ENCODE peak calls at places on chromosome 10, in nine cellular contexts. Y is lower lobe of right lung; V is colonic mucosa; Z is IMR-90; I is HepG2; D is heart left ventricle; L is CD8-positive, alpha-beta T cell; C is adrenal gland; U is GM23338. W is an unnamed sample.

GRCh38 chr10:92914478-92915066 is 66.3 kb downstream of the EXOC6 start:
- DNase-seq in Y (no peak), V (peak; percentile 60), Z (peak; percentile 50), I (peak; percentile 68), D (peak; percentile 40), L (peak; percentile 33), C (peak; percentile 42), U (peak; percentile 88), W (peak; percentile 10)

GRCh38 chr10:122504551-122504950 is 43.2 kb downstream of the HTRA1 start:
- DNase-seq in Y (peak; percentile 84), V (peak; percentile 78), Z (peak; percentile 94), I (no peak), D (peak; percentile 91), L (no peak), C (peak; percentile 34), U (no peak), W (peak; percentile 36)

GRCh38 chr10:78478919-78479318 is 445.3 kb downstream of the RPS24 start:
- DNase-seq in Y (no peak), V (no peak), Z (no peak), I (no peak), D (no peak), L (no peak), C (no peak), U (no peak), W (no peak)

GRCh38 chr10:12344375-12345110 is 4.8 kb upstream of the CAMK1D start:
- DNase-seq in Y (no peak), V (no peak), Z (no peak), I (no peak), D (no peak), L (no peak), C (no peak), U (no peak), W (no peak)

GRCh38 chr10:126243976-126244375 is 144.3 kb downstream of the ADAM12 start:
- DNase-seq in Y (no peak), V (no peak), Z (peak; percentile 95), I (no peak), D (no peak), L (no peak), C (no peak), U (no peak), W (peak; percentile 18)

GRCh38 chr10:52586710-52587109 is 185.9 kb downstream of the MBL2 start:
- DNase-seq in Y (no peak), V (no peak), Z (no peak), I (no peak), D (no peak), L (no peak), C (no peak), U (no peak), W (no peak)

GRCh38 chr10:71998840-71999194 is 34.6 kb downstream of the CHST3 start:
- DNase-seq in Y (no peak), V (peak; percentile 58), Z (peak; percentile 75), I (peak; percentile 70), D (peak; percentile 83), L (no peak), C (peak; percentile 80), U (no peak), W (peak; percentile 91)

GRCh38 chr10:95314519-95314918 is 23.7 kb upstream of the PDLIM1 start:
- DNase-seq in Y (no peak), V (no peak), Z (no peak), I (no peak), D (no peak), L (no peak), C (no peak), U (no peak), W (no peak)

GRCh38 chr10:96025566-96025965 is 17.8 kb upstream of the CCNJ start:
- DNase-seq in Y (no peak), V (no peak), Z (peak; percentile 6), I (peak; percentile 32), D (no peak), L (no peak), C (no peak), U (peak; percentile 64), W (peak; percentile 16)

GRCh38 chr10:1413256-1413655 is 324.1 kb downstream of the ADARB2 start:
- DNase-seq in Y (no peak), V (no peak), Z (no peak), I (no peak), D (no peak), L (no peak), C (no peak), U (no peak), W (no peak)

GRCh38 chr10:43649149-43649523 is 455 bp upstream of the ZNF32 start:
- DNase-seq in Y (no peak), V (no peak), Z (no peak), I (no peak), D (no peak), L (no peak), C (no peak), U (no peak), W (no peak)

GRCh38 chr10:43647576-43647975 is 1.1 kb downstream of the ZNF32 start:
- DNase-seq in Y (no peak), V (no peak), Z (no peak), I (peak; percentile 18), D (no peak), L (no peak), C (no peak), U (no peak), W (no peak)

GRCh38 chr10:43645866-43646265 is 2.8 kb downstream of the ZNF32 start:
- DNase-seq in Y (no peak), V (no peak), Z (no peak), I (no peak), D (no peak), L (no peak), C (no peak), U (no peak), W (no peak)

GRCh38 chr10:43648083-43648391 is 644 bp downstream of the ZNF32 start:
- DNase-seq in Y (no peak), V (no peak), Z (no peak), I (no peak), D (no peak), L (no peak), C (no peak), U (no peak), W (no peak)

GRCh38 chr10:43648392-43649148 is at the start of gene ZNF32:
- DNase-seq in Y (peak; percentile 89), V (peak; percentile 81), Z (peak; percentile 83), I (peak; percentile 67), D (peak; percentile 87), L (peak; percentile 79), C (peak; percentile 86), U (peak; percentile 92), W (peak; percentile 68)
- TF ChIP-seq CTCF in Y (no peak), V (no peak), Z (no peak), I (no peak), D (no peak), L (no peak), C (no peak), U (no peak), W (no peak)

GRCh38 chr10:100658269-100658668 is 87.1 kb upstream of the PAX2 start:
- DNase-seq in Y (no peak), V (no peak), Z (no peak), I (no peak), D (no peak), L (no peak), C (no peak), U (no peak), W (no peak)

GRCh38 chr10:100661546-100661945 is 83.8 kb upstream of the PAX2 start:
- DNase-seq in Y (no peak), V (no peak), Z (no peak), I (no peak), D (no peak), L (no peak), C (no peak), U (no peak), W (no peak)

GRCh38 chr10:100659361-100660098 is 85.9 kb upstream of the PAX2 start:
- DNase-seq in Y (no peak), V (no peak), Z (no peak), I (no peak), D (no peak), L (no peak), C (no peak), U (peak; percentile 73), W (no peak)

GRCh38 chr10:100662067-100662466 is 83.3 kb upstream of the PAX2 start:
- DNase-seq in Y (no peak), V (no peak), Z (no peak), I (no peak), D (no peak), L (no peak), C (no peak), U (no peak), W (no peak)

GRCh38 chr10:100660945-100661344 is 84.4 kb upstream of the PAX2 start:
- DNase-seq in Y (no peak), V (no peak), Z (no peak), I (no peak), D (no peak), L (no peak), C (no peak), U (no peak), W (peak; percentile 10)
- H3K27me3 ChIP-seq in Y (peaks cover 85% of the 10 kb centered on the region), V (peaks cover 45% of the 10 kb centered on the region), Z (peaks cover 67% of the 10 kb centered on the region), I (peaks cover 54% of the 10 kb centered on the region), D (peaks cover 73% of the 10 kb centered on the region), L (peaks cover 13% of the 10 kb centered on the region), C (peaks cover 60% of the 10 kb centered on the region), U (peaks cover 86% of the 10 kb centered on the region), W (peaks cover 86% of the 10 kb centered on the region)

GRCh38 chr10:120805014-120805805 is 46.0 kb upstream of the WDR11 start:
- DNase-seq in Y (no peak), V (no peak), Z (no peak), I (no peak), D (no peak), L (no peak), C (no peak), U (peak; percentile 15), W (no peak)
- TF ChIP-seq CTCF in Y (no peak), V (no peak), Z (no peak), I (no peak), D (no peak), L (no peak), C (no peak), U (peak; percentile 52), W (peak; percentile 20)

GRCh38 chr10:117137911-117138642 is at the start of gene VAX1:
- DNase-seq in Y (no peak), V (no peak), Z (no peak), I (no peak), D (no peak), L (no peak), C (no peak), U (peak; percentile 61), W (no peak)

GRCh38 chr10:117139581-117140524 is 1.8 kb upstream of the VAX1 start:
- DNase-seq in Y (no peak), V (no peak), Z (no peak), I (no peak), D (no peak), L (no peak), C (no peak), U (peak; percentile 60), W (no peak)

GRCh38 chr10:117138838-117139580 is 939 bp upstream of the VAX1 start:
- DNase-seq in Y (no peak), V (no peak), Z (no peak), I (no peak), D (no peak), L (no peak), C (no peak), U (peak; percentile 59), W (no peak)

GRCh38 chr10:117143424-117143823 is 5.4 kb upstream of the VAX1 start:
- DNase-seq in Y (no peak), V (no peak), Z (no peak), I (no peak), D (no peak), L (no peak), C (no peak), U (no peak), W (no peak)

DNA sequence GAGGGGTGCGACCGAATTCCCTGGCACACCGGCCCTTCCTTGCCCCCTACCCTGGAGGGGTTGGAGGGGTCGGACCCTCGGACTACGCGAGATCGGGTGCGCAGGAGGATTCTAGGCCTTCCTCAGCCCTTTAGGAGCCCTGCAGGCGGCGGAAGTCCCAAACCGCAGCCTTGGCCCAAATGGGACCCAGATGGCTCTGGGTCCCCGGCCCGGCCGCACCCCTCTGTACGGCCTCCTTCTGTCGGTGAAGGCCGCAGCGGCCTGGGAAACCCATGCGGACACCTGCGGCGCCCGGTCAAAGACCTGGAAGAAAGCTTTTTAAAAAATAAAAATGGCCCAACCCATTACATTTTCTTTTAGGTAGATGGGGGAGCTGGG is 2.4 kb upstream of the VAX1 start:
- DNase-seq in Y (no peak), V (no peak), Z (no peak), I (no peak), D (no peak), L (no peak), C (no peak), U (peak; percentile 62), W (no peak)
- H3K27me3 ChIP-seq in Y (peaks cover 97% of the 10 kb centered on the region), V (peaks cover 72% of the 10 kb centered on the region), Z (peaks cover 62% of the 10 kb centered on the region), I (peaks cover 40% of the 10 kb centered on the region), D (peaks cover 95% of the 10 kb centered on the region), L (peaks cover 20% of the 10 kb centered on the region), C (peaks cover 84% of the 10 kb centered on the region), U (peaks cover 99% of the 10 kb centered on the region), W (peaks cover 88% of the 10 kb centered on the region)